ENCODE peak calls at places on chromosomes 13 and 19, in four cellular contexts. W is A549, G is K562, O is HepG2. M is an unnamed sample.

GRCh38 chr13:34028496-34029442 is 210.8 kb downstream of the RFC3 start:
- DNase-seq in W (no peak), G (no peak), O (no peak), M (no peak)

GRCh38 chr19:17107546-17108452 is 32.2 kb downstream of the MYO9B start:
- DNase-seq in W (peak), G (no peak), O (peak), M (no peak)

GRCh38 chr13:40681341-40682051 is 15.1 kb upstream of the FOXO1 start:
- DNase-seq in W (no peak), G (peak), O (no peak), M (no peak)

GRCh38 chr13:24165746-24166145 is 5.2 kb downstream of the SPATA13 start:
- DNase-seq in W (no peak), G (no peak), O (no peak), M (no peak)

GRCh38 chr13:25581351-25581750 is 209.6 kb downstream of the ATP8A2 start:
- DNase-seq in W (no peak), G (no peak), O (no peak), M (no peak)

GRCh38 chr13:110319774-110320509 is 12.9 kb downstream of the COL4A2 start:
- DNase-seq in W (peak), G (no peak), O (no peak), M (no peak)

GRCh38 chr13:23617551-23618014 is 47.4 kb downstream of the TNFRSF19 start:
- DNase-seq in W (no peak), G (no peak), O (no peak), M (no peak)

GRCh38 chr19:47253970-47254369 is 2.4 kb upstream of the CCDC9 start:
- DNase-seq in W (no peak), G (no peak), O (no peak), M (no peak)

GRCh38 chr19:33447336-33448158 is 74.0 kb downstream of the CEBPG start:
- DNase-seq in W (no peak), G (no peak), O (no peak), M (no peak)

GRCh38 chr13:111429064-111429558 is 108.7 kb downstream of the TEX29 start:
- DNase-seq in W (peak), G (peak), O (peak), M (peak)
- TF ChIP-seq MAFK in W (no peak), G (no peak), O (no peak), M (no peak)

DNA sequence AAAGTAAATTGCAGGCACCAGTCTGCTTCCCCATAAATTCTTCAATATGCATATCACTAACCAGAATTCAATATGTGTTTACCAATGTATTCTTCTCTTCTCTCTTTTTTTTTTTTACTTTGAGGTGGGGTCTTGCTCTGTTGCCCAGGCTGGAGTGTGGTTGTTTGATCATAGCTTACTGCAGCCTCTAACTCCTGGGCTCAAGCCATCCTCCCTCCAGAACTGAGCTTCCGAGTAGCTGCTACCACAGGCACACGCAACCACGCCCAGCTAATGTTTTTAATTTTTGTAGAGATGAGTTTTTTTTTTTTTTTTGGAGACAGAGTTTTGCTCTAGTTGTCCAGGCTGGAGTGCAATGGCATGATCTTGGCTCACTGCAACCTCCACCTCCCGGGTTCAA is 16.8 kb downstream of the LTBP4 start:
- DNase-seq in W (no peak), G (no peak), O (no peak), M (no peak)
- TF ChIP-seq HDAC2 in W (no peak), G (no peak), O (no peak), M (no peak)

DNA sequence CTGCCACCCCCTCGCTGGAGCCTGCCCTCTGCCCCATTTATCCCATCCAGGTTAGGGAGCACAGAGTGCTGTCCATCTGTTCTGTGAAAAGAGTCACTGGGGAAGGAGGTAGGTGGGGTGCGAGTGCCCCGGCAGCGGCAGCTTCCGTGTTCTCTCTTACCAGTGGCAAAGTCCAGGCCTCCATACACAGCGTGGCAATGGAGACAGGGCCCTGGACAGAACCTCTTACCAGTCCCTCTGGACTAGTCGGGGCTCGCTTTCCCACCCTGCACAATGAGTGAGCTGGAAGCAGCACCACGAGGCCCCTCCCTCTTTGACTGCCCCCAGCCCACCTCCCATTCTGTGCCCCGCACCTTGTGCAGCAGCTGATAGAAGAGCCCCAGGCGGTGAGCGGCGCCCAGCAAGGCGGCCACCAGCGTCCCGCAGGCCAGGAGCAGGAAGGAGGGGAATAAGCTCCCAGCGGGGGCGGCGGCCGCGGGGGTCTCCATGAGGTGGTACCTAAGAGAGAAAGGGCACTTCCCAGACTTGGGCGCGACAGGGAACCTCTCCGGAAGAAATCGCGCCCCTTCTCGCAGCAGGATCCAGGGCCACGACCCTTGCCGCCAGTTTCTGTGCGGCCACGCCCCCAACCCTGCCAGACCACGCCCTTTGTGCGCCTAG is 17.5 kb downstream of the SYDE1 start:
- DNase-seq in W (no peak), G (no peak), O (peak), M (no peak)
- TF ChIP-seq MAFK in W (no peak), G (no peak), O (no peak), M (no peak)

GRCh38 chr19:48511800-48512503 is at the start of gene LMTK3:
- DNase-seq in W (peak), G (peak), O (no peak), M (no peak)

GRCh38 chr19:48511321-48511731 is 309 bp downstream of the LMTK3 start:
- DNase-seq in W (no peak), G (no peak), O (no peak), M (no peak)

GRCh38 chr19:48514123-48514458 is 2.5 kb upstream of the LMTK3 start:
- DNase-seq in W (no peak), G (no peak), O (no peak), M (no peak)

GRCh38 chr19:48512504-48513288 is 1.1 kb upstream of the LMTK3 start:
- DNase-seq in W (no peak), G (no peak), O (no peak), M (no peak)

GRCh38 chr19:48513289-48514122 is 1.9 kb upstream of the LMTK3 start:
- DNase-seq in W (peak), G (peak), O (peak), M (peak)
- TF ChIP-seq HDAC2 in W (peak), G (peak), O (peak), M (peak)

GRCh38 chr13:49220035-49220855 is at the start of gene MLNR:
- DNase-seq in W (peak), G (peak), O (peak), M (peak)

GRCh38 chr13:49219647-49220034 is 497 bp upstream of the MLNR start:
- DNase-seq in W (no peak), G (no peak), O (peak), M (no peak)

GRCh38 chr13:49216334-49216733 is 3.8 kb upstream of the MLNR start:
- DNase-seq in W (no peak), G (no peak), O (no peak), M (no peak)

GRCh38 chr13:49217962-49218492 is 2.1 kb upstream of the MLNR start:
- DNase-seq in W (no peak), G (no peak), O (no peak), M (peak)

GRCh38 chr13:49218493-49219051 is 1.6 kb upstream of the MLNR start:
- DNase-seq in W (no peak), G (no peak), O (no peak), M (no peak)
- TF ChIP-seq MAFK in W (no peak), G (no peak), O (no peak), M (no peak)

GRCh38 chr13:39655569-39656324 is at the start of gene COG6:
- DNase-seq in W (peak), G (peak), O (peak), M (peak)

GRCh38 chr13:39655041-39655568 is 357 bp upstream of the COG6 start:
- DNase-seq in W (no peak), G (peak), O (no peak), M (no peak)

GRCh38 chr13:39656325-39656677 is 839 bp downstream of the COG6 start:
- DNase-seq in W (no peak), G (no peak), O (no peak), M (no peak)
- TF ChIP-seq HDAC2 in W (no peak), G (no peak), O (no peak), M (no peak)

GRCh38 chr19:3064011-3064330 is 1.7 kb upstream of the TLE5 start:
- DNase-seq in W (no peak), G (no peak), O (no peak), M (no peak)

GRCh38 chr19:3060852-3061182 is 1.5 kb downstream of the TLE5 start:
- DNase-seq in W (no peak), G (no peak), O (no peak), M (no peak)

GRCh38 chr19:3059653-3060052 is 2.6 kb downstream of the TLE5 start:
- DNase-seq in W (no peak), G (no peak), O (no peak), M (no peak)

GRCh38 chr19:3061214-3062161 is 807 bp downstream of the TLE5 start:
- DNase-seq in W (no peak), G (peak), O (no peak), M (no peak)

DNA sequence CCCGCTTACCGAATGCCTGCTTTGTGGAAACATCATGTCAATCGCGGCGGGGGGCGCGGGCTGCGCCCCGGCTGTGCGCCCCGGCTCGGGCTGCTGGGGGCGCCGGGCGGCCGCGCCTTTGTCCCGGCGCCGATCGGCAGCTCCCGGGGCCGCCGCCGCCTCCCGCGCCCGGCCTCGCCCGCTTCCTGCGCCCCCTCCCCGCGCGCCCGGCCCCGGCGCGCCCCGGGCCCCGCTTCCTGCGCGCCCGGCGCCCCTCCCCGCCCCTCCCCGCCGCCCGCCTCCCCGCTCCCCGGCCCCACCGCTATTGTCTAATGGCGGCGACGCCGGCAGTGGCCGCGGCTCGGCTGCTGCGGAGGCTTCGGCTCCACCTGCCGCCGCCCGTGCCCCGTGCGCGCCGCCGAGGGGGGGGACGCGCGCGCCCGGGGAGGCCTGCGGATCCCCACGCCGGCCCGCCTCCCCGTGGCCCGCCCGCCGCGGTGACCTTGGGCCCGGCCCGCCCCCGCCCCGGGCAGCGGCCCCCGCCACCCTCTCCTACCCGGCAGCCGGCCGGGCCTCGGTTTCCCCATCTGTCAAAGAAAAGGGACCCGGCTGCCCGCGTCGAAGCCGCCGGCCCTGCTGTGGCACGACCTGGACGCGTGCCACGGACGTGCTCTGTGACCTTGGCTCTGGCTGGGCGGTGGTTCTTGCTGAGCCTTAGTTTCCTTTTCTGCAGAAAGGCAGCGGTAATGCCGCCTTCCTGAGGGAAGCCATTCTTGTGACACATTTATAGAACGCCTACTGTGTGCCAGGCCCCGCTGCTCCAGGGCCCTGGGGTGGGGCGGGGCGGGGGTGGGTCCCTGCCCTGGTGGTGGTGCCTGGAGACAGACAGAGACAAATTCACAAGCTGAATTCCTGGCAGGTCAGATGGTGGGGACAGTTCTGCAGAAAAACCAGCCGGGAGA is at the start of gene TLE5:
- DNase-seq in W (no peak), G (peak), O (peak), M (peak)
- TF ChIP-seq MAFK in W (no peak), G (no peak), O (no peak), M (no peak)

M was measured in H1.